ENCODE peak calls at places on chromosomes 7 and 10, in five cellular contexts. V is cardiac muscle cell, T is GM10248, B is D721Med, C is GM12865. Y is an unnamed sample.

GRCh38 chr10:31754803-31755624 is 173.6 kb downstream of the ARHGAP12 start:
- DNase-seq in C (no peak), B (no peak), T (no peak), V (peak), Y (no peak)

GRCh38 chr7:149525280-149525679 is 27.7 kb upstream of the ZNF746 start:
- DNase-seq in B (no peak), T (no peak), V (no peak), C (no peak), Y (no peak)

GRCh38 chr7:101156277-101156676 is 2.0 kb downstream of the AP1S1 start:
- DNase-seq in B (no peak), V (no peak), C (no peak), T (no peak), Y (no peak)

GRCh38 chr10:3789621-3790020 is 4.6 kb upstream of the KLF6 start:
- DNase-seq in B (no peak), T (no peak), C (no peak), V (no peak), Y (no peak)

GRCh38 chr10:9140373-9140772 is 1085.9 kb downstream of the GATA3 start:
- DNase-seq in V (peak), T (no peak), B (no peak), C (no peak), Y (no peak)

GRCh38 chr10:110409926-110410325 is 87.8 kb upstream of the DUSP5 start:
- DNase-seq in T (peak), B (no peak), C (peak), V (no peak), Y (no peak)

GRCh38 chr10:57799625-57800024 is 468.1 kb downstream of the IPMK start:
- DNase-seq in C (no peak), T (no peak), B (no peak), V (no peak), Y (no peak)

GRCh38 chr10:3961082-3961481 is 176.1 kb upstream of the KLF6 start:
- DNase-seq in B (no peak), T (no peak), C (no peak), V (no peak), Y (no peak)

GRCh38 chr10:61786728-61787127 is 114.8 kb upstream of the ARID5B start:
- DNase-seq in T (peak), V (no peak), B (no peak), C (peak), Y (no peak)

GRCh38 chr7:42227523-42227922 is 9.5 kb downstream of the GLI3 start:
- DNase-seq in T (peak), C (peak), B (no peak), V (peak), Y (no peak)

GRCh38 chr7:116661741-116662329 is 10.2 kb upstream of the MET start:
- DNase-seq in B (no peak), V (no peak), T (no peak), C (no peak), Y (peak)

GRCh38 chr7:45984386-45985295 is 63.6 kb upstream of the IGFBP3 start:
- DNase-seq in B (no peak), V (no peak), C (peak), T (no peak), Y (no peak)

GRCh38 chr7:542935-543789 is 23.5 kb upstream of the PDGFA start:
- DNase-seq in C (no peak), V (peak), B (no peak), T (no peak), Y (no peak)

GRCh38 chr7:137847418-137848050 is 760 bp upstream of the DGKI start:
- DNase-seq in V (peak), C (no peak), B (no peak), T (peak), Y (peak)

GRCh38 chr10:128156999-128157755 is 31.0 kb upstream of the MKI67 start:
- DNase-seq in T (no peak), B (no peak), V (no peak), C (no peak), Y (no peak)

GRCh38 chr10:121362026-121362425 is 236.2 kb downstream of the FGFR2 start:
- DNase-seq in V (no peak), C (peak), T (no peak), B (no peak), Y (no peak)

GRCh38 chr7:19575909-19576557 is 132.8 kb downstream of the POLR1F start:
- DNase-seq in C (no peak), B (no peak), V (no peak), T (no peak), Y (no peak)

GRCh38 chr10:103653581-103654020 is 160.1 kb downstream of the NEURL1 start:
- DNase-seq in V (no peak), B (no peak), T (no peak), C (no peak), Y (no peak)

GRCh38 chr7:47501406-47501805 is 80.5 kb downstream of the TNS3 start:
- DNase-seq in V (no peak), C (no peak), B (no peak), T (no peak), Y (peak)

GRCh38 chr10:84715911-84716310 is 387.5 kb downstream of the CCSER2 start:
- DNase-seq in T (peak), B (peak), C (peak), V (peak), Y (peak)
- TF ChIP-seq CTCF in T (peak), B (peak), C (peak), V (peak), Y (peak)

GRCh38 chr10:132457328-132458070 is 60.5 kb downstream of the PWWP2B start:
- DNase-seq in V (no peak), B (no peak), C (no peak), T (no peak), Y (peak)
- TF ChIP-seq CTCF in V (no peak), B (no peak), C (peak), T (no peak), Y (no peak)

DNA sequence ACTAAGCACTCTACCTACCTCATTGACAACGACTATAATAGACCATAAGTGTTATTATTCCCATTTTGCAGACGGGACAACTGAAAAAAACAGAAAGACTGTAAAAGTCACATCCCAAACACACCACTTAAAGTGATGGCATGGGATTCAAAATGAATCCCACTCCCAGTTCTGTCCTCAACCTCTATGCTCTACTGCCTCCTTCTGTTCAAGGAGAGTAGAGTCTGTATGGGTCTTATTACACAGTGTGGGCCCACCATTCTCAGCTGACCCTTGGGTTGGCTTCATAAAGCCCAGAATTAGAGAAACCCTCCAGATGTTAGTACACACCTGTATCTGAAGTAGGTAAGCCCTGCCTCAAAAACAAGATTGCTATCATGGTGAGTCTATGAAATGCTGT is 102.2 kb downstream of the GRM8 start:
- DNase-seq in B (no peak), V (no peak), C (no peak), T (no peak), Y (no peak)
- TF ChIP-seq CTCF in B (no peak), V (no peak), C (no peak), T (no peak), Y (no peak)

DNA sequence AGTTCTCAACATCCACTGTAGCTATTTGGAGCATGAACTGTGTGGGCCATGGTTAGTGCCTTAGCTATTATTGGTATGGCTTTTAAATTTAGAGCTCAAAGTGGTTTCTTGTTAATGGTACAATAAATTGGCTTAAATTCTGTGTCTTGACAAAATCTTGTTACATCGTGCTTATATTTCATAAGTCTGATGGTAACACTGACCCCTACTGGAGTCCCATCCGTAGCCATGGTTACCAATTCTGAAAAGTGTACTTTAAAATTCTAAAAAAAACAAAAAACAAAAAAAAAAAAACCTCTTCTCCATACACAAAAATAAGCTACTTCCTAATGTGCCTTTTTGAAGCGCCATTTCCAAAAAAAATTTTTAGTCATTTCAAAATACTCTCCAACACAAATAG is 6.4 kb upstream of the RPP30 start:
- DNase-seq in T (no peak), C (peak), V (no peak), B (no peak), Y (no peak)
- TF ChIP-seq CTCF in T (peak), C (peak), V (peak), B (peak), Y (no peak)

Y was measured in nephron progenitor cell.